ENCODE peak calls at places on chromosomes 6 and 20, in ten cellular contexts. L is dorsolateral prefrontal cortex, J is glutamatergic neuron, W is fibroblast of lung, X is WTC11, M is fibroblast of the aortic adventitia, G is A549, A is brain microvascular endothelial cell, H is cardiac fibroblast, K is lower lobe of right lung. V is an unnamed sample.

GRCh38 chr6:9517806-9518205 is 897.1 kb downstream of the TFAP2A start:
- DNase-seq in L (no peak), H (no peak), A (no peak), G (no peak), X (no peak), J (no peak), M (no peak), K (no peak), W (no peak), V (no peak)

GRCh38 chr6:3489032-3489757 is 32.3 kb upstream of the SLC22A23 start:
- DNase-seq in K (no peak), X (no peak), W (peak; percentile 82), M (peak; percentile 61), J (no peak), L (no peak), G (no peak), A (peak; percentile 39), H (peak; percentile 45), V (no peak)

GRCh38 chr6:148451690-148452089 is 109.1 kb downstream of the SASH1 start:
- DNase-seq in A (no peak), K (no peak), H (peak; percentile 31), L (no peak), G (no peak), J (no peak), M (no peak), W (no peak), X (no peak), V (no peak)

GRCh38 chr20:47359533-47360206 is 3.2 kb upstream of the ZMYND8 start:
- DNase-seq in W (no peak), H (no peak), K (no peak), M (no peak), A (no peak), G (no peak), X (no peak), J (no peak), L (no peak), V (no peak)

GRCh38 chr20:1215386-1216170 is 10.3 kb upstream of the RAD21L1 start:
- DNase-seq in W (no peak), M (no peak), J (no peak), A (no peak), G (no peak), X (no peak), K (no peak), H (no peak), L (no peak), V (no peak)

GRCh38 chr20:38023181-38024085 is 9.8 kb downstream of the TTI1 start:
- DNase-seq in A (peak; percentile 62), H (peak; percentile 63), M (peak; percentile 31), G (no peak), K (no peak), L (no peak), W (peak; percentile 79), J (no peak), X (no peak), V (no peak)

GRCh38 chr6:151276112-151276745 is 36.5 kb downstream of the AKAP12 start:
- DNase-seq in L (no peak), A (peak; percentile 53), W (peak; percentile 85), G (no peak), K (no peak), H (peak; percentile 80), M (peak; percentile 90), X (no peak), J (peak; percentile 73), V (no peak)

GRCh38 chr6:166488081-166488685 is 98.3 kb downstream of the RAMACL start:
- DNase-seq in M (peak; percentile 23), K (peak; percentile 79), A (peak; percentile 60), G (no peak), L (no peak), X (no peak), H (peak; percentile 68), W (no peak), J (no peak), V (no peak)

GRCh38 chr6:29107758-29108157 is at the start of gene OR2J3:
- DNase-seq in X (no peak), H (no peak), A (no peak), J (no peak), M (no peak), K (no peak), W (no peak), L (no peak), G (no peak), V (no peak)

GRCh38 chr6:31541059-31541657 is 645 bp downstream of the DDX39B start:
- DNase-seq in J (peak; percentile 28), M (peak; percentile 58), K (no peak), H (peak; percentile 75), X (no peak), W (peak; percentile 48), G (peak; percentile 14), A (no peak), L (no peak), V (no peak)

GRCh38 chr20:37984018-37984785 is 49.1 kb downstream of the TTI1 start:
- DNase-seq in H (no peak), K (no peak), G (no peak), A (no peak), J (no peak), W (no peak), M (no peak), X (no peak), L (no peak), V (no peak)

GRCh38 chr6:139765825-139766285 is 391.4 kb upstream of the CITED2 start:
- DNase-seq in K (no peak), X (no peak), A (peak; percentile 49), L (no peak), W (peak; percentile 70), G (peak; percentile 41), M (peak; percentile 34), H (peak; percentile 44), J (no peak), V (no peak)

GRCh38 chr6:108565893-108566292 is 5.2 kb downstream of the FOXO3 start:
- DNase-seq in M (peak; percentile 92), J (no peak), H (peak; percentile 86), A (no peak), X (no peak), L (no peak), G (no peak), W (peak; percentile 64), K (no peak), V (no peak)
- TF ChIP-seq CTCF in M (peak; percentile 38), J (no peak), H (peak; percentile 20), A (no peak), X (no peak), L (no peak), G (no peak), W (peak; percentile 27), K (peak; percentile 12), V (no peak)

DNA sequence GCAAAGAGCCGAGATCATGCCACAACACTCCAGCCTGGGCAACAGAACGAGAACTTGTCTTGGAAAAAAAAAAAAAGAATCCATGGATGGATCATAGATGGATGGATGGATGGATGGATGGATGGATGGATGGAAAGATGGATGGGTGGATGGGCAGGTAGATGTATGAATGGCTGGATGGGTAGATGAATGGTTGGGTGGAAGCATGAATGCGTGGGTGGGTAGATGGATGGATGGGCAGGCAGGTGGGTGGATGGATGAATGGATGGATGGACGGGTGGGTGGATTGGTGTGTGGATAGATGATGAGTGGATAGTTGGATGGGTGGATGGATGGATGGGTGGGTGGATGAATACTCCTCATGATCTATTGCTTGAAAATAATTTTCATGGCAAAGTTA is 1.4 kb downstream of the JPH2 start:
- DNase-seq in A (no peak), L (no peak), K (no peak), H (no peak), J (no peak), X (no peak), G (no peak), W (no peak), M (no peak), V (no peak)
- TF ChIP-seq CTCF in A (no peak), L (no peak), K (no peak), H (no peak), J (no peak), X (no peak), G (no peak), W (no peak), M (no peak), V (no peak)

DNA sequence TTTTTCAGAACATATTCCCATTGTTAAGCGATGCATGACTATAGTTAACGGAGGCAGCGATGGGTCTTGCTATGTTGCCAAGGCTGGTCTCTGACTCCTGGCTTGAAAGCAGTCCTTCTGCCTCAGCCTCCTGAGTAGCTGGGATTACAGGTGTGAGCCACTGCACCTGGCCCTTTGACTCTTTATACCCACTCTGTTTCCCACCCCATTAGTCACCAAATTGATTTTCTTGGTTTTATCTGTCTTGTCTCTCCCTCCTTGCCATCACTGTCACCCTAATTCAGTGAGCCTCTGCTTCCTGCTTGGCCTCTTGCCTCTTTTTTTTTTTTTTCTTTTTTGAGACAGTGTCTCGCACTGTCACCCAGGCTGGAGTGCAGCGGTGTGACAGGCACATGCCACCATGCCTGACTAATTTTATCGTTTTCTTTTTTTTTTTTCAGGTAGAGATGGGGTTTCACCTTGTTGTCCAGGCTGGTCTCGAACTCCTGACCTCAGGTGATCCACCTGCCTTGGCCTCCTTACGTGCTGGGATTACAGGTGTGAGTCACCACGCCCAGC is 31.3 kb downstream of the ZFAND3 start:
- DNase-seq in W (no peak), G (no peak), L (no peak), K (no peak), M (no peak), X (no peak), J (no peak), A (no peak), H (no peak), V (no peak)
- TF ChIP-seq CTCF in W (no peak), G (no peak), L (no peak), K (no peak), M (no peak), X (no peak), J (no peak), A (no peak), H (no peak), V (no peak)

GRCh38 chr6:17599885-17600526 is at the start of gene FAM8A1:
- DNase-seq in W (peak; percentile 82), X (peak; percentile 97), K (peak; percentile 96), J (peak; percentile 99), H (peak; percentile 90), G (peak; percentile 71), A (peak; percentile 77), L (peak; percentile 96), M (peak; percentile 80), V (peak; percentile 67)
- TF ChIP-seq CTCF in W (peak; percentile 63), X (no peak), K (peak; percentile 53), J (peak; percentile 59), H (peak; percentile 68), G (no peak), A (peak; percentile 74), L (peak; percentile 45), M (peak; percentile 79), V (no peak)